ENCODE peak calls at places on chromosomes 16 and 17, in seven cellular contexts. B is adipocyte; Q is Jurkat, Clone E6-1; D is ELF-1; N is thoracic aorta; Y is NCI-H2107; H is heart right ventricle. L is an unnamed sample.

GRCh38 chr17:59505610-59506276 is 59.7 kb upstream of the DHX40 start:
- DNase-seq in Q (no peak), B (no peak), H (no peak), D (peak), N (no peak), Y (no peak), L (no peak)

GRCh38 chr16:747978-748746 is 7.4 kb upstream of the CIAO3 start:
- DNase-seq in H (no peak), B (no peak), Q (no peak), N (no peak), D (no peak), Y (no peak), L (no peak)

GRCh38 chr17:41500131-41500911 is 5.1 kb downstream of the KRT13 start:
- DNase-seq in Q (no peak), Y (no peak), H (no peak), B (peak), D (peak), N (no peak), L (no peak)

GRCh38 chr17:50691550-50692447 is 15.9 kb downstream of the ANKRD40 start:
- DNase-seq in N (no peak), Q (no peak), B (no peak), H (no peak), D (no peak), Y (peak), L (no peak)

GRCh38 chr16:59459811-59460210 is 725.7 kb upstream of the GOT2 start:
- DNase-seq in N (no peak), B (no peak), Q (no peak), D (no peak), Y (no peak), H (no peak), L (no peak)

GRCh38 chr17:42311240-42312034 is 23.1 kb downstream of the STAT5A start:
- DNase-seq in Q (peak), B (peak), H (peak), Y (peak), D (peak), N (peak), L (peak)

GRCh38 chr17:41654134-41654907 is 29.9 kb upstream of the KRT17 start:
- DNase-seq in N (no peak), H (no peak), Q (no peak), B (no peak), D (peak), Y (no peak), L (peak)

GRCh38 chr17:1638171-1638583 is 7.4 kb downstream of the SCARF1 start:
- DNase-seq in Q (no peak), N (no peak), D (no peak), Y (no peak), B (no peak), H (no peak), L (no peak)

GRCh38 chr16:68756250-68757051 is 19.4 kb downstream of the CDH1 start:
- DNase-seq in H (no peak), Y (peak), D (no peak), Q (no peak), N (no peak), B (no peak), L (peak)

GRCh38 chr16:75250809-75251279 is 580 bp downstream of the BCAR1 start:
- DNase-seq in H (peak), N (no peak), D (no peak), B (peak), Y (no peak), Q (no peak), L (no peak)

GRCh38 chr17:69448431-69449102 is 34.1 kb downstream of the MAP2K6 start:
- DNase-seq in N (no peak), Q (no peak), B (peak), H (peak), D (peak), Y (no peak), L (no peak)

GRCh38 chr16:51592013-51592501 is 441.0 kb upstream of the SALL1 start:
- DNase-seq in N (no peak), H (no peak), D (no peak), B (peak), Q (no peak), Y (peak), L (no peak)

L was measured in lower lobe of right lung.